ENCODE peak calls at places on chromosomes 6 and 20, in nine cellular contexts. One of them, this sample, is unnamed.

GRCh38 chr20:1536893-1537730 is 20.4 kb downstream of the SIRPD start:
- DNase-seq in IMR-90: no peak
- DNase-seq in adrenal gland: no peak
- DNase-seq in effector memory CD4-positive, alpha-beta T cell: no peak
- DNase-seq in CD4-positive, alpha-beta memory T cell: no peak
- DNase-seq in HepG2: no peak
- DNase-seq in left lung: peak; percentile 63
- DNase-seq in GM23248: no peak
- DNase-seq in adipocyte: no peak
- DNase-seq in this sample: no peak

GRCh38 chr20:39259010-39259803 is 297.1 kb downstream of the DHX35 start:
- DNase-seq in GM23248: no peak
- DNase-seq in HepG2: no peak
- DNase-seq in IMR-90: no peak
- DNase-seq in CD4-positive, alpha-beta memory T cell: no peak
- DNase-seq in effector memory CD4-positive, alpha-beta T cell: no peak
- DNase-seq in left lung: no peak
- DNase-seq in adipocyte: no peak
- DNase-seq in adrenal gland: no peak
- DNase-seq in this sample: no peak

GRCh38 chr6:3410385-3411360 is 46.2 kb downstream of the SLC22A23 start:
- DNase-seq in left lung: no peak
- DNase-seq in CD4-positive, alpha-beta memory T cell: peak; percentile 59
- DNase-seq in adipocyte: peak; percentile 84
- DNase-seq in GM23248: peak; percentile 71
- DNase-seq in HepG2: peak; percentile 95
- DNase-seq in effector memory CD4-positive, alpha-beta T cell: peak; percentile 9
- DNase-seq in adrenal gland: peak; percentile 65
- DNase-seq in IMR-90: peak; percentile 57
- DNase-seq in this sample: no peak

GRCh38 chr6:141421378-141421777 is 711.3 kb upstream of the GJE1 start:
- DNase-seq in GM23248: peak; percentile 91
- DNase-seq in adipocyte: peak; percentile 86
- DNase-seq in adrenal gland: no peak
- DNase-seq in left lung: no peak
- DNase-seq in CD4-positive, alpha-beta memory T cell: no peak
- DNase-seq in effector memory CD4-positive, alpha-beta T cell: no peak
- DNase-seq in HepG2: no peak
- DNase-seq in IMR-90: peak; percentile 85
- DNase-seq in this sample: peak; percentile 80

GRCh38 chr20:4519530-4519929 is 202.2 kb upstream of the PRND start:
- DNase-seq in left lung: no peak
- DNase-seq in adrenal gland: peak; percentile 9
- DNase-seq in CD4-positive, alpha-beta memory T cell: no peak
- DNase-seq in HepG2: no peak
- DNase-seq in adipocyte: no peak
- DNase-seq in GM23248: peak; percentile 4
- DNase-seq in IMR-90: no peak
- DNase-seq in effector memory CD4-positive, alpha-beta T cell: no peak
- DNase-seq in this sample: peak; percentile 11

GRCh38 chr6:109852713-109853112 is 125.4 kb upstream of the GPR6 start:
- DNase-seq in left lung: no peak
- DNase-seq in CD4-positive, alpha-beta memory T cell: no peak
- DNase-seq in HepG2: no peak
- DNase-seq in IMR-90: no peak
- DNase-seq in adipocyte: no peak
- DNase-seq in adrenal gland: no peak
- DNase-seq in effector memory CD4-positive, alpha-beta T cell: no peak
- DNase-seq in GM23248: no peak
- DNase-seq in this sample: no peak

GRCh38 chr6:86192123-86192522 is 549.4 kb upstream of the SYNCRIP start:
- DNase-seq in effector memory CD4-positive, alpha-beta T cell: no peak
- DNase-seq in adrenal gland: peak; percentile 19
- DNase-seq in HepG2: peak; percentile 11
- DNase-seq in left lung: no peak
- DNase-seq in IMR-90: no peak
- DNase-seq in GM23248: peak; percentile 26
- DNase-seq in adipocyte: peak; percentile 5
- DNase-seq in CD4-positive, alpha-beta memory T cell: no peak
- DNase-seq in this sample: peak; percentile 22

GRCh38 chr6:72913797-72914196 is 291.9 kb downstream of the KCNQ5 start:
- DNase-seq in adipocyte: no peak
- DNase-seq in CD4-positive, alpha-beta memory T cell: no peak
- DNase-seq in HepG2: no peak
- DNase-seq in IMR-90: no peak
- DNase-seq in effector memory CD4-positive, alpha-beta T cell: no peak
- DNase-seq in left lung: no peak
- DNase-seq in GM23248: no peak
- DNase-seq in adrenal gland: no peak
- DNase-seq in this sample: peak; percentile 21

GRCh38 chr6:148431413-148431812 is 88.8 kb downstream of the SASH1 start:
- DNase-seq in CD4-positive, alpha-beta memory T cell: no peak
- DNase-seq in GM23248: no peak
- DNase-seq in adrenal gland: no peak
- DNase-seq in left lung: no peak
- DNase-seq in adipocyte: no peak
- DNase-seq in HepG2: no peak
- DNase-seq in effector memory CD4-positive, alpha-beta T cell: no peak
- DNase-seq in IMR-90: no peak
- DNase-seq in this sample: no peak

GRCh38 chr6:73694711-73695411 is 1.1 kb upstream of the CD109 start:
- DNase-seq in adrenal gland: peak; percentile 4
- DNase-seq in left lung: no peak
- DNase-seq in adipocyte: peak; percentile 50
- DNase-seq in effector memory CD4-positive, alpha-beta T cell: no peak
- DNase-seq in GM23248: peak; percentile 88
- DNase-seq in CD4-positive, alpha-beta memory T cell: no peak
- DNase-seq in HepG2: no peak
- DNase-seq in IMR-90: peak; percentile 61
- DNase-seq in this sample: peak; percentile 82

GRCh38 chr6:21340563-21340962 is 253.0 kb upstream of the SOX4 start:
- DNase-seq in effector memory CD4-positive, alpha-beta T cell: no peak
- DNase-seq in left lung: no peak
- DNase-seq in adipocyte: no peak
- DNase-seq in adrenal gland: no peak
- DNase-seq in HepG2: no peak
- DNase-seq in CD4-positive, alpha-beta memory T cell: no peak
- DNase-seq in IMR-90: no peak
- DNase-seq in GM23248: no peak
- DNase-seq in this sample: no peak

GRCh38 chr6:148445620-148446019 is 103.0 kb downstream of the SASH1 start:
- DNase-seq in adipocyte: peak; percentile 43
- DNase-seq in HepG2: no peak
- DNase-seq in effector memory CD4-positive, alpha-beta T cell: no peak
- DNase-seq in left lung: no peak
- DNase-seq in IMR-90: peak; percentile 85
- DNase-seq in CD4-positive, alpha-beta memory T cell: no peak
- DNase-seq in adrenal gland: no peak
- DNase-seq in GM23248: peak; percentile 68
- DNase-seq in this sample: peak; percentile 9

GRCh38 chr6:17866876-17867444 is 120.5 kb downstream of the KIF13A start:
- DNase-seq in left lung: no peak
- DNase-seq in adipocyte: no peak
- DNase-seq in HepG2: peak; percentile 47
- DNase-seq in CD4-positive, alpha-beta memory T cell: no peak
- DNase-seq in IMR-90: no peak
- DNase-seq in GM23248: no peak
- DNase-seq in adrenal gland: no peak
- DNase-seq in effector memory CD4-positive, alpha-beta T cell: no peak
- DNase-seq in this sample: no peak

DNA sequence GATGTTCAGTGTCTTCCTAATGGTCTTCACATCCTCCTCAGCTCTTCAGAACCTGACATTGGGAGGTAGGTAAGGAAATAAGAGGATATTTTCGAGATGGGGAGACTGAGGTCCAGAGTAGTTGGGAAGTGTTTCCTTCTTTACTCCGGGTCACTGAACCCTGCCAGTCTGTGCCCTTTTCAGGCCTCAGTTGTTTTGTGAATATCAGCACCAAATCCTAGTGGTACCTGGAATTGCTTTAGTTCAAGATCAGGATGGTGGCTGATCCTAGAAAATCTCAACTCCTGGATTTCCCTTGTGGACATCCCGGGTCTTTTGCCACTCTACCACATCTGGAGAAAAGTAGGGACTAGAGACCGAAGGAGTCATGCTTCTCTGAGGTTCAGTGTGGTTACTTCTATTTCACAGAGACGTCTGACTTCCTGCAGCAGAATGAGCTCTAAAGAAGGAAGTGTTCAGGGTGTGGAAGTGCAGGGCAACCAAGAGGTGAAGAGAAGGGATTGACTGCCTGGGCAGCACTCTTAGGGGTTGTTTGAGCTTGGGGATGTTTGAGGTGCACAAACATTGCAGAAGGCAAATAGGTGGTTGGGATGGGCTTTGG is 995 bp downstream of the STK4 start:
- DNase-seq in effector memory CD4-positive, alpha-beta T cell: peak; percentile 27
- DNase-seq in adrenal gland: no peak
- DNase-seq in adipocyte: no peak
- DNase-seq in left lung: no peak
- DNase-seq in CD4-positive, alpha-beta memory T cell: peak; percentile 58
- DNase-seq in IMR-90: no peak
- DNase-seq in HepG2: peak; percentile 49
- DNase-seq in GM23248: peak; percentile 51
- DNase-seq in this sample: peak; percentile 23
- H3K4me3 ChIP-seq in effector memory CD4-positive, alpha-beta T cell: peak overlapping the region; percentile 94
- H3K4me3 ChIP-seq in adrenal gland: no peak overlapping the region
- H3K4me3 ChIP-seq in adipocyte: peak overlapping the region; percentile 100
- H3K4me3 ChIP-seq in left lung: peak overlapping the region; percentile 81
- H3K4me3 ChIP-seq in CD4-positive, alpha-beta memory T cell: peak overlapping the region; percentile 96
- H3K4me3 ChIP-seq in IMR-90: peak overlapping the region; percentile 72
- H3K4me3 ChIP-seq in HepG2: peak overlapping the region; percentile 87
- H3K4me3 ChIP-seq in GM23248: peak overlapping the region; percentile 90
- H3K4me3 ChIP-seq in this sample: peak overlapping the region; percentile 90

GRCh38 chr20:25197870-25198190 is 2.3 kb downstream of the ENTPD6 start:
- DNase-seq in effector memory CD4-positive, alpha-beta T cell: no peak
- DNase-seq in adrenal gland: no peak
- DNase-seq in adipocyte: no peak
- DNase-seq in HepG2: no peak
- DNase-seq in GM23248: no peak
- DNase-seq in IMR-90: no peak
- DNase-seq in CD4-positive, alpha-beta memory T cell: no peak
- DNase-seq in left lung: no peak
- DNase-seq in this sample: no peak
- H3K4me1 ChIP-seq in effector memory CD4-positive, alpha-beta T cell: peaks cover 14% of the 10 kb centered on the region
- H3K4me1 ChIP-seq in adrenal gland: peaks cover 18% of the 10 kb centered on the region
- H3K4me1 ChIP-seq in adipocyte: peaks cover 35% of the 10 kb centered on the region
- H3K4me1 ChIP-seq in HepG2: peaks cover 64% of the 10 kb centered on the region
- H3K4me1 ChIP-seq in GM23248: peaks cover 19% of the 10 kb centered on the region
- H3K4me1 ChIP-seq in IMR-90: peaks cover 7% of the 10 kb centered on the region
- H3K4me1 ChIP-seq in CD4-positive, alpha-beta memory T cell: peaks cover 28% of the 10 kb centered on the region
- H3K4me1 ChIP-seq in left lung: peaks cover 30% of the 10 kb centered on the region
- H3K4me1 ChIP-seq in this sample: peaks cover 11% of the 10 kb centered on the region

DNA sequence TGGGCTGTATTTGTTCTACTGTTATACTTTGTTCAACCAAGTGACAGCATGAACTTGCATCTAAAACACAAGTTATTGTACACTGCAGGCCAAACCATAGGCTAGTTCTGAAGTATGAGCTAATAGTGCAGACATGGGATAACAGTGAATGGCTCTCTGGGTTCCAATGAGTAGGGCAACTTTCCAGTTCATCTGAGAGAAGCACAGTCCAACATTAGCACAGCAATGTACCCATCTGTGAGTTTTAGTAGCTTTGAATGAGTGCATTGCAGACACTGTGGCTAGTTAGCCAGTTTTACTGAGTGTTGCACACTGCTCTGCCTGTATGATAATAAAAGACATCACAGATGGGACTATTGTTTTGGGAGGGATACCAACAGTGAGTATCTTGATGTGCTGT is 56.5 kb upstream of the FUT9 start:
- DNase-seq in CD4-positive, alpha-beta memory T cell: no peak
- DNase-seq in GM23248: no peak
- DNase-seq in HepG2: no peak
- DNase-seq in adrenal gland: no peak
- DNase-seq in IMR-90: no peak
- DNase-seq in effector memory CD4-positive, alpha-beta T cell: no peak
- DNase-seq in left lung: no peak
- DNase-seq in adipocyte: no peak
- DNase-seq in this sample: no peak
- H3K4me3 ChIP-seq in CD4-positive, alpha-beta memory T cell: no peak overlapping the region
- H3K4me3 ChIP-seq in GM23248: no peak overlapping the region
- H3K4me3 ChIP-seq in HepG2: no peak overlapping the region
- H3K4me3 ChIP-seq in adrenal gland: no peak overlapping the region
- H3K4me3 ChIP-seq in IMR-90: no peak overlapping the region
- H3K4me3 ChIP-seq in effector memory CD4-positive, alpha-beta T cell: no peak overlapping the region
- H3K4me3 ChIP-seq in left lung: no peak overlapping the region
- H3K4me3 ChIP-seq in adipocyte: no peak overlapping the region
- H3K4me3 ChIP-seq in this sample: no peak overlapping the region

DNA sequence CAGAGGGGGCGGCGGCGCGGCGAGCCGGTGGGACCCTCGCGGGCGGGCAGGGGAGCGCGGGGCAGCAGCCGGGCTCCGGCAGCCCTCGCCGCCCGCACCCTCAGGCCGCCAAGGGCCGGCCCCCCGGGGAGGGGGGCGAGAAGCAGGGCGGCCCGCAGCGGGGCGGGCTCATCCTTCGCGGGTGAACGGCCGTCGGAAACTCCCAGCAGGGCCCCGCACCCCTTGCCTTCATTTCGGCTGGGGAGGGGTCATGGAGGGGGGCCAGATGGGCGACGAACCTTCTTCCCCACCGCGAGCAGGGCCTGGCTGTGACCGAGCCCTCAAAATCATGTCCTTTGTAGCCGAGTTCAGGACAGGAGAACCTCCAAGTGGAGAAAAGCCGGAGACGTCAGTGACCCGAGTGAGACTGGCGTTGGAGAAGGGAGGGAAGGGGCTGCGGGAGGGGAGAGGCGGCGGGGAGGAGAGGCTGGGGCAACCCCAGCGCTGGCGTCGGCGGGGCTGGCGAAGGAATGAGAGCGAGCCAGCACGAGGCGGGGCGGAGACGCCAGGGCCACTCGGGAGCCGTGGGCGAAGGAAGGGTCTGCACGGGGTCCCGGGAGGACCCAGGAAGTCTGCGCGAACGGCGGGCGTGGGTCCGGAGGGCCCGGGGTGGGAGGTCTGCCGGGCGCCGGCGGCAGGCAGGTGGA is 596 bp upstream of the FOXC1 start:
- DNase-seq in HepG2: no peak
- DNase-seq in adipocyte: peak; percentile 76
- DNase-seq in GM23248: peak; percentile 50
- DNase-seq in CD4-positive, alpha-beta memory T cell: no peak
- DNase-seq in adrenal gland: no peak
- DNase-seq in effector memory CD4-positive, alpha-beta T cell: no peak
- DNase-seq in left lung: no peak
- DNase-seq in IMR-90: peak; percentile 8
- DNase-seq in this sample: peak; percentile 22
- H3K4me1 ChIP-seq in HepG2: peaks cover 48% of the 10 kb centered on the region
- H3K4me1 ChIP-seq in adipocyte: peaks cover 38% of the 10 kb centered on the region
- H3K4me1 ChIP-seq in GM23248: peaks cover 6% of the 10 kb centered on the region
- H3K4me1 ChIP-seq in CD4-positive, alpha-beta memory T cell: peaks cover 62% of the 10 kb centered on the region
- H3K4me1 ChIP-seq in adrenal gland: no peaks in the 10 kb centered on the region
- H3K4me1 ChIP-seq in effector memory CD4-positive, alpha-beta T cell: peaks cover 57% of the 10 kb centered on the region
- H3K4me1 ChIP-seq in left lung: peaks cover 70% of the 10 kb centered on the region
- H3K4me1 ChIP-seq in IMR-90: peaks cover 2% of the 10 kb centered on the region
- H3K4me1 ChIP-seq in this sample: peaks cover 14% of the 10 kb centered on the region